ENCODE peak calls at places on chromosomes 6 and 20, in seven cellular contexts. J is astrocyte of the spinal cord, V is testis, U is spleen, M is cardiac fibroblast, G is neural progenitor cell, W is prostate gland. P is an unnamed sample.

GRCh38 chr20:49045440-49046086 is 549 bp upstream of the CSE1L start:
- DNase-seq in M (peak), G (no peak), U (peak), V (no peak), J (no peak), W (peak), P (no peak)

GRCh38 chr6:127366281-127367022 is 23.0 kb upstream of the ECHDC1 start:
- DNase-seq in G (no peak), V (no peak), U (no peak), W (no peak), M (peak), J (peak), P (peak)

GRCh38 chr20:19893356-19893755 is 123.8 kb upstream of the NAA20 start:
- DNase-seq in G (no peak), J (peak), U (no peak), M (no peak), V (no peak), W (no peak), P (peak)

GRCh38 chr6:6405997-6406699 is 85.7 kb upstream of the F13A1 start:
- DNase-seq in W (no peak), M (no peak), U (no peak), G (no peak), J (no peak), V (no peak), P (peak)

GRCh38 chr6:4732691-4733315 is 43.4 kb upstream of the CDYL start:
- DNase-seq in W (no peak), J (peak), M (peak), U (no peak), G (peak), V (peak), P (peak)

GRCh38 chr6:112145080-112145573 is 57.7 kb downstream of the FAM229B start:
- DNase-seq in J (no peak), U (no peak), W (no peak), G (no peak), M (no peak), V (no peak), P (no peak)

GRCh38 chr6:73579389-73579788 is 58.6 kb upstream of the EEF1A1 start:
- DNase-seq in V (no peak), U (peak), J (no peak), G (no peak), M (no peak), W (no peak), P (no peak)

GRCh38 chr6:170156448-170157375 is 134.2 kb downstream of the DLL1 start:
- DNase-seq in W (no peak), G (no peak), V (no peak), J (no peak), U (peak), M (no peak), P (no peak)

GRCh38 chr20:23548408-23548807 is 19.9 kb downstream of the CST9L start:
- DNase-seq in G (no peak), M (no peak), U (no peak), J (no peak), V (no peak), W (no peak), P (no peak)

GRCh38 chr20:49610701-49611538 is 43.0 kb upstream of the PTGIS start:
- DNase-seq in V (peak), J (peak), M (peak), U (peak), W (peak), G (peak), P (peak)

GRCh38 chr20:22582960-22583772 is 1.2 kb downstream of the FOXA2 start:
- DNase-seq in U (no peak), V (no peak), G (peak), W (no peak), J (no peak), M (no peak), P (no peak)

GRCh38 chr6:158631678-158632537 is 12.6 kb downstream of the DYNLT1 start:
- DNase-seq in U (no peak), J (peak), G (no peak), W (no peak), V (peak), M (peak), P (peak)

GRCh38 chr6:166656269-166657206 is 29.5 kb upstream of the RPS6KA2 start:
- DNase-seq in J (no peak), G (peak), W (no peak), U (no peak), M (no peak), V (peak), P (no peak)

GRCh38 chr6:53294095-53294494 is 54.7 kb downstream of the ELOVL5 start:
- DNase-seq in M (no peak), W (no peak), U (no peak), V (no peak), J (no peak), G (peak), P (peak)

DNA sequence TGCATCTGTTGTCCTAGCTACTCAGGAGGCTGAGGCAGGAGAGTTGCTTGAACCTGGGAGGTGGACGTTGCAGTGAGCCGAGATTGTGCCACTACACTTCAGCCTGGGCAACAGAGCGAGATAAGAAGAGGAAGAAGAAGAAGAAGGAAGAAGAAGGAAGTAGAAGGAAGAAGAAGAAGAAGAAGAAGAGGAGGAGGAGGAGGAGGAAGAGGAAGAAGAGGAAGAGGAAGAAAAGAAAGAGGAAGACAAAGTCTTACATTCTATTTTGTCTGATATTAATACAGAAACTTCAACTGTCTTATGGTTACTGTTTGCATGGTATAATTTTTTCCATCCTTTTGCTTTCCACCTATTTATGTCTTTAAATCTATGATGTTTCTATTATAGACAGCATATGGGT is 7.2 kb upstream of the NELFCD start:
- DNase-seq in W (no peak), J (no peak), V (no peak), M (no peak), U (no peak), G (no peak), P (no peak)
- H3K4me3 ChIP-seq in W (no peak), J (no peak), V (no peak), M (no peak), U (no peak), G (no peak), P (no peak)

GRCh38 chr6:10219510-10219909 is 195.4 kb downstream of the TFAP2A start:
- DNase-seq in G (no peak), M (no peak), V (no peak), J (no peak), W (no peak), U (no peak), P (no peak)
- TF ChIP-seq CTCF in G (no peak), M (no peak), V (no peak), J (no peak), W (no peak), U (no peak), P (no peak)

GRCh38 chr6:167791036-167791779 is 35.5 kb upstream of the AFDN start:
- DNase-seq in J (no peak), U (peak), W (peak), M (peak), V (peak), G (no peak), P (no peak)
- H3K4me3 ChIP-seq in J (no peak), U (no peak), W (no peak), M (no peak), V (no peak), G (no peak), P (no peak)

GRCh38 chr20:5434116-5434515 is 117.4 kb upstream of the PROKR2 start:
- DNase-seq in V (peak), U (no peak), G (no peak), W (no peak), M (no peak), J (no peak), P (no peak)

GRCh38 chr20:5426026-5426425 is 109.3 kb upstream of the PROKR2 start:
- DNase-seq in G (no peak), U (no peak), W (no peak), M (no peak), V (no peak), J (no peak), P (no peak)

GRCh38 chr20:5432030-5432429 is 115.3 kb upstream of the PROKR2 start:
- DNase-seq in U (no peak), M (no peak), V (no peak), G (no peak), W (no peak), J (no peak), P (no peak)

GRCh38 chr20:5433352-5433751 is 116.6 kb upstream of the PROKR2 start:
- DNase-seq in V (no peak), J (no peak), W (no peak), U (no peak), M (no peak), G (no peak), P (no peak)

GRCh38 chr20:5430670-5431069 is 113.9 kb upstream of the PROKR2 start:
- DNase-seq in V (no peak), M (no peak), U (no peak), G (peak), J (no peak), W (no peak), P (no peak)
- TF ChIP-seq CTCF in V (no peak), M (peak), U (no peak), G (peak), J (no peak), W (no peak), P (no peak)

GRCh38 chr20:57746832-57747404 is 37.1 kb upstream of the PMEPA1 start:
- DNase-seq in U (peak), M (no peak), J (no peak), V (no peak), G (no peak), W (no peak), P (no peak)

GRCh38 chr20:57746201-57746600 is 36.4 kb upstream of the PMEPA1 start:
- DNase-seq in M (no peak), G (no peak), U (peak), J (no peak), V (no peak), W (no peak), P (no peak)

GRCh38 chr20:57748601-57749130 is 38.9 kb upstream of the PMEPA1 start:
- DNase-seq in U (peak), V (peak), J (peak), M (peak), G (peak), W (peak), P (peak)

GRCh38 chr20:57749131-57749690 is 39.4 kb upstream of the PMEPA1 start:
- DNase-seq in W (no peak), G (no peak), V (no peak), U (peak), M (no peak), J (no peak), P (no peak)

GRCh38 chr20:57747889-57748456 is 38.2 kb upstream of the PMEPA1 start:
- DNase-seq in W (no peak), U (peak), M (no peak), J (no peak), V (no peak), G (peak), P (no peak)
- H3K4me3 ChIP-seq in W (no peak), U (peak), M (no peak), J (no peak), V (no peak), G (no peak), P (no peak)

DNA sequence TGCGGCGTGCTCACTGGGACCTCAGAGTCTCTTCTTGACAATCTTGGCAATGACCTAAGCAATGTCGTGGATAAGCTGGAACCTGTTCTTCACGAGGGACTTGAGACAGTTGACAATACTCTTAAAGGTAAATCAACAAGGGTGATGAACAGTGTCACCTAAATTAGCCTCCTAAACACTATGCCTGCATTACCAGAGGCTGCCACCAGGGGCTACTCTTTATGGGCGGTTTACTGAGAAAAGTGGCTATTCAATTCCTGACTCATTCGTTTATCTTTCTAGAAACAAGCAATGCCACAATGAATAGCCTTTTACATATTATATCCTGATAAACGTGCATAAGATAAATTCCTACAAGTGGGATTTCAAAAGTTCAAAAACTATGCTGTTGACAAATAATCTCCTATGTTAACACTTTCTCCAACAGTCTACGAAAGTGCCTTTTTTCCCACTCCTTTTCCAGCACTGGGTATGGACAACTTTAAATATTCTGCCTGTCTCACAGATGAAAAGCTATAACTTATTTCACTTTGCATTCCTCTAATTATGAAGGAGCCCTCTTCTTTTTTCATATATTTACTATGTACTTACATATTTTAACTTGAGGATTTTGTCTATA is 1.3 kb downstream of the BPIFA2 start:
- DNase-seq in U (no peak), V (peak), J (no peak), W (no peak), M (no peak), G (peak), P (no peak)
- TF ChIP-seq CTCF in U (peak), V (peak), J (peak), W (peak), M (peak), G (peak), P (peak)

GRCh38 chr6:155100087-155100486 is 105.0 kb downstream of the TIAM2 start:
- DNase-seq in J (peak), U (no peak), M (no peak), W (no peak), V (peak), G (no peak), P (no peak)
- H3K4me3 ChIP-seq in J (no peak), U (no peak), M (no peak), W (no peak), V (no peak), G (no peak), P (no peak)

GRCh38 chr6:143027058-143027457 is 33.6 kb upstream of the AIG1 start:
- DNase-seq in M (peak), V (peak), U (peak), W (peak), J (peak), G (peak), P (peak)

GRCh38 chr6:143021543-143021942 is 39.1 kb upstream of the AIG1 start:
- DNase-seq in G (no peak), U (no peak), J (no peak), V (no peak), W (no peak), M (no peak), P (no peak)

GRCh38 chr6:143018955-143019354 is 41.7 kb upstream of the AIG1 start:
- DNase-seq in U (no peak), M (peak), W (no peak), J (no peak), G (no peak), V (no peak), P (peak)

GRCh38 chr6:143024977-143025376 is 35.7 kb upstream of the AIG1 start:
- DNase-seq in J (no peak), M (no peak), G (no peak), V (no peak), W (no peak), U (no peak), P (no peak)

DNA sequence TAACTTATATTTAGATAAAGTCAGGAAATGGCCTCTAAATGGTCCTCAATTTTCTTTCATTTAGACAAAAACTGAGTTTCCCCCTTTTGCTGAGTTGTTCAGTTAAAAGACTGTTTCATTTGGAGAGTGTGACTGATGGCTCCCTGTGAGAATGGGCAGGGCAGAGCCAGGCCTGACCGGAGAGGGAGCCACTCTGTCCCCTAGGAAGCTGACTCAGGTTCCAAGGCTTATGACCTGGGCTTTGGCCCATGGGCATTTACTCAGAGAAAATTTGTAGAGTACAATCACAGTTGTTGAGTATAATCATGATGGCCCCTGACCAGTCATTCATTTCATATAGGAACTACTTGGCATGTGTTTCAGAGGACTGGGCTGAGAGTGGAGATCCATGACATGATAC is 37.0 kb upstream of the AIG1 start:
- DNase-seq in V (no peak), W (no peak), J (no peak), M (no peak), G (no peak), U (no peak), P (no peak)
- TF ChIP-seq CTCF in V (no peak), W (no peak), J (no peak), M (peak), G (no peak), U (no peak), P (no peak)

GRCh38 chr6:137823826-137824501 is 43.1 kb upstream of the TNFAIP3 start:
- DNase-seq in M (peak), J (peak), V (peak), W (no peak), G (peak), U (no peak), P (peak)
- H3K4me3 ChIP-seq in M (no peak), J (no peak), V (no peak), W (no peak), G (no peak), U (no peak), P (no peak)

P was measured in fibroblast of villous mesenchyme.